ENCODE peak calls at places on chromosomes 16 and 17, in eight cellular contexts. V, D, Z, O, U, W, F and R are unnamed samples.
A peak's percentile ranks its signal among the peaks of the same experiment; 100 is the strongest.

GRCh38 chr17:65930140-65930715 is 261.7 kb downstream of the CEP112 start:
- DNase-seq in W (no peak), F (no peak), U (no peak), Z (no peak), O (no peak), V (no peak), D (no peak), R (no peak)

GRCh38 chr17:52237151-52237550 is 78.6 kb upstream of the CA10 start:
- DNase-seq in F (no peak), D (no peak), O (no peak), Z (no peak), U (no peak), W (no peak), V (no peak), R (no peak)

GRCh38 chr17:68771867-68772515 is 170.8 kb upstream of the FAM20A start:
- DNase-seq in W (no peak), F (no peak), U (peak; percentile 51), D (no peak), O (no peak), V (no peak), Z (peak; percentile 53), R (peak; percentile 60)

GRCh38 chr17:17189559-17189958 is 16.6 kb downstream of the PLD6 start:
- DNase-seq in U (no peak), O (no peak), V (no peak), Z (no peak), F (no peak), W (no peak), D (no peak), R (no peak)

GRCh38 chr16:12613131-12613991 is 190.3 kb downstream of the CPPED1 start:
- DNase-seq in U (peak; percentile 65), V (peak; percentile 36), O (no peak), W (no peak), Z (peak; percentile 23), D (no peak), F (no peak), R (no peak)

GRCh38 chr17:44317545-44317944 is 7.1 kb downstream of the SLC25A39 start:
- DNase-seq in U (no peak), Z (no peak), F (no peak), W (no peak), O (no peak), V (no peak), D (no peak), R (no peak)

GRCh38 chr17:42463976-42464400 is 5.3 kb downstream of the ATP6V0A1 start:
- DNase-seq in Z (peak; percentile 57), F (no peak), V (no peak), O (no peak), W (no peak), U (no peak), D (no peak), R (no peak)

GRCh38 chr17:45823598-45823997 is 21.1 kb upstream of the SPPL2C start:
- DNase-seq in F (no peak), W (no peak), O (no peak), Z (no peak), D (no peak), V (no peak), U (no peak), R (no peak)

GRCh38 chr17:71304498-71305158 is 816.2 kb upstream of the SOX9 start:
- DNase-seq in O (no peak), D (no peak), W (no peak), U (no peak), V (no peak), Z (no peak), F (no peak), R (no peak)

GRCh38 chr17:68101992-68102758 is 66.6 kb downstream of the KPNA2 start:
- DNase-seq in O (no peak), F (no peak), Z (no peak), U (no peak), V (peak; percentile 13), W (peak; percentile 34), D (no peak), R (no peak)

GRCh38 chr16:14405611-14406537 is 224.2 kb downstream of the PARN start:
- DNase-seq in Z (no peak), V (peak; percentile 23), U (no peak), D (no peak), F (no peak), W (peak; percentile 33), O (no peak), R (no peak)

GRCh38 chr16:212999-213398 is 16.2 kb downstream of the LUC7L start:
- DNase-seq in Z (no peak), V (no peak), W (no peak), D (no peak), F (no peak), U (no peak), O (no peak), R (no peak)